ENCODE peak calls at places on chromosomes 5 and 9, in six cellular contexts. One of them, this sample, is unnamed.

GRCh38 chr9:86563350-86563749 is 209.1 kb upstream of the TUT7 start:
- DNase-seq in anterior cingulate cortex: no peak
- DNase-seq in NCI-H2081: no peak
- DNase-seq in frontal cortex: no peak
- DNase-seq in caudate nucleus: no peak
- DNase-seq in sciatic nerve: no peak
- DNase-seq in this sample: no peak

GRCh38 chr5:156020650-156021049 is 306.3 kb upstream of the SGCD start:
- DNase-seq in sciatic nerve: no peak
- DNase-seq in caudate nucleus: no peak
- DNase-seq in frontal cortex: no peak
- DNase-seq in NCI-H2081: no peak
- DNase-seq in anterior cingulate cortex: no peak
- DNase-seq in this sample: no peak

GRCh38 chr9:3343671-3344070 is 182.1 kb downstream of the RFX3 start:
- DNase-seq in sciatic nerve: no peak
- DNase-seq in anterior cingulate cortex: no peak
- DNase-seq in caudate nucleus: no peak
- DNase-seq in frontal cortex: no peak
- DNase-seq in NCI-H2081: no peak
- DNase-seq in this sample: no peak

GRCh38 chr5:111603446-111603827 is 91.1 kb upstream of the STARD4 start:
- DNase-seq in frontal cortex: no peak
- DNase-seq in anterior cingulate cortex: no peak
- DNase-seq in caudate nucleus: no peak
- DNase-seq in NCI-H2081: no peak
- DNase-seq in sciatic nerve: no peak
- DNase-seq in this sample: no peak

GRCh38 chr5:149358294-149358651 is 427 bp downstream of the PCYOX1L start:
- DNase-seq in sciatic nerve: no peak
- DNase-seq in frontal cortex: no peak
- DNase-seq in caudate nucleus: peak
- DNase-seq in anterior cingulate cortex: no peak
- DNase-seq in NCI-H2081: peak
- DNase-seq in this sample: peak

GRCh38 chr9:97548819-97549540 is 47.5 kb downstream of the TMOD1 start:
- DNase-seq in NCI-H2081: no peak
- DNase-seq in caudate nucleus: no peak
- DNase-seq in frontal cortex: no peak
- DNase-seq in sciatic nerve: peak
- DNase-seq in anterior cingulate cortex: no peak
- DNase-seq in this sample: no peak

GRCh38 chr5:112787896-112788295 is 50.2 kb downstream of the APC start:
- DNase-seq in anterior cingulate cortex: no peak
- DNase-seq in frontal cortex: no peak
- DNase-seq in caudate nucleus: no peak
- DNase-seq in NCI-H2081: no peak
- DNase-seq in sciatic nerve: no peak
- DNase-seq in this sample: no peak

GRCh38 chr5:110362252-110362651 is 364.2 kb downstream of the TMEM232 start:
- DNase-seq in caudate nucleus: no peak
- DNase-seq in anterior cingulate cortex: no peak
- DNase-seq in sciatic nerve: no peak
- DNase-seq in frontal cortex: no peak
- DNase-seq in NCI-H2081: no peak
- DNase-seq in this sample: no peak

GRCh38 chr5:51398875-51399635 is 15.8 kb downstream of the ISL1 start:
- DNase-seq in caudate nucleus: no peak
- DNase-seq in sciatic nerve: no peak
- DNase-seq in anterior cingulate cortex: no peak
- DNase-seq in NCI-H2081: no peak
- DNase-seq in frontal cortex: no peak
- DNase-seq in this sample: no peak

GRCh38 chr5:43833966-43834365 is 231.0 kb downstream of the NNT start:
- DNase-seq in frontal cortex: no peak
- DNase-seq in caudate nucleus: no peak
- DNase-seq in NCI-H2081: no peak
- DNase-seq in sciatic nerve: no peak
- DNase-seq in anterior cingulate cortex: no peak
- DNase-seq in this sample: no peak

GRCh38 chr9:87445646-87446045 is 52.0 kb upstream of the DAPK1 start:
- DNase-seq in caudate nucleus: peak
- DNase-seq in frontal cortex: no peak
- DNase-seq in anterior cingulate cortex: peak
- DNase-seq in sciatic nerve: no peak
- DNase-seq in NCI-H2081: no peak
- DNase-seq in this sample: peak

GRCh38 chr5:42360061-42360460 is 63.2 kb upstream of the GHR start:
- DNase-seq in NCI-H2081: no peak
- DNase-seq in frontal cortex: no peak
- DNase-seq in caudate nucleus: no peak
- DNase-seq in sciatic nerve: no peak
- DNase-seq in anterior cingulate cortex: no peak
- DNase-seq in this sample: no peak

GRCh38 chr9:125744616-125745387 is 2.4 kb upstream of the PBX3 start:
- DNase-seq in anterior cingulate cortex: no peak
- DNase-seq in caudate nucleus: no peak
- DNase-seq in frontal cortex: no peak
- DNase-seq in sciatic nerve: no peak
- DNase-seq in NCI-H2081: no peak
- DNase-seq in this sample: no peak

GRCh38 chr5:80093796-80094195 is 58.6 kb downstream of the THBS4 start:
- DNase-seq in frontal cortex: no peak
- DNase-seq in NCI-H2081: no peak
- DNase-seq in anterior cingulate cortex: no peak
- DNase-seq in caudate nucleus: no peak
- DNase-seq in sciatic nerve: no peak
- DNase-seq in this sample: no peak

GRCh38 chr5:143086851-143087637 is 316.4 kb downstream of the NR3C1 start:
- DNase-seq in anterior cingulate cortex: no peak
- DNase-seq in caudate nucleus: no peak
- DNase-seq in NCI-H2081: no peak
- DNase-seq in frontal cortex: no peak
- DNase-seq in sciatic nerve: no peak
- DNase-seq in this sample: no peak

GRCh38 chr5:166505086-166505485 is 1786.4 kb upstream of the WWC1 start:
- DNase-seq in anterior cingulate cortex: no peak
- DNase-seq in sciatic nerve: no peak
- DNase-seq in NCI-H2081: no peak
- DNase-seq in caudate nucleus: no peak
- DNase-seq in frontal cortex: no peak
- DNase-seq in this sample: no peak

GRCh38 chr5:171521219-171521633 is 101.8 kb downstream of the FGF18 start:
- DNase-seq in NCI-H2081: no peak
- DNase-seq in caudate nucleus: peak
- DNase-seq in frontal cortex: no peak
- DNase-seq in anterior cingulate cortex: no peak
- DNase-seq in sciatic nerve: no peak
- DNase-seq in this sample: no peak

GRCh38 chr9:78143281-78144007 is 92.4 kb upstream of the CEP78 start:
- DNase-seq in frontal cortex: no peak
- DNase-seq in anterior cingulate cortex: no peak
- DNase-seq in NCI-H2081: no peak
- DNase-seq in sciatic nerve: no peak
- DNase-seq in caudate nucleus: no peak
- DNase-seq in this sample: no peak

GRCh38 chr9:107638922-107639321 is 149.4 kb upstream of the KLF4 start:
- DNase-seq in anterior cingulate cortex: no peak
- DNase-seq in sciatic nerve: peak
- DNase-seq in frontal cortex: no peak
- DNase-seq in NCI-H2081: no peak
- DNase-seq in caudate nucleus: peak
- DNase-seq in this sample: no peak

GRCh38 chr9:6105738-6106137 is 90.3 kb upstream of the RANBP6 start:
- DNase-seq in frontal cortex: no peak
- DNase-seq in anterior cingulate cortex: no peak
- DNase-seq in NCI-H2081: no peak
- DNase-seq in caudate nucleus: no peak
- DNase-seq in sciatic nerve: no peak
- DNase-seq in this sample: no peak

GRCh38 chr9:126516936-126517750 is 96.6 kb upstream of the LMX1B start:
- DNase-seq in NCI-H2081: peak
- DNase-seq in caudate nucleus: no peak
- DNase-seq in frontal cortex: no peak
- DNase-seq in sciatic nerve: peak
- DNase-seq in anterior cingulate cortex: no peak
- DNase-seq in this sample: peak

GRCh38 chr9:5626727-5627634 is 1.9 kb upstream of the RIC1 start:
- DNase-seq in sciatic nerve: no peak
- DNase-seq in frontal cortex: peak
- DNase-seq in NCI-H2081: peak
- DNase-seq in anterior cingulate cortex: peak
- DNase-seq in caudate nucleus: no peak
- DNase-seq in this sample: peak

GRCh38 chr5:113634957-113635356 is 121.5 kb downstream of the YTHDC2 start:
- DNase-seq in caudate nucleus: no peak
- DNase-seq in frontal cortex: no peak
- DNase-seq in anterior cingulate cortex: no peak
- DNase-seq in NCI-H2081: no peak
- DNase-seq in sciatic nerve: no peak
- DNase-seq in this sample: no peak

GRCh38 chr9:115514454-115514853 is 396.5 kb upstream of the TNC start:
- DNase-seq in caudate nucleus: no peak
- DNase-seq in sciatic nerve: no peak
- DNase-seq in frontal cortex: no peak
- DNase-seq in anterior cingulate cortex: no peak
- DNase-seq in NCI-H2081: no peak
- DNase-seq in this sample: no peak

GRCh38 chr9:110782701-110783100 is 114.1 kb downstream of the MUSK start:
- DNase-seq in anterior cingulate cortex: no peak
- DNase-seq in frontal cortex: no peak
- DNase-seq in sciatic nerve: no peak
- DNase-seq in NCI-H2081: no peak
- DNase-seq in caudate nucleus: no peak
- DNase-seq in this sample: no peak

GRCh38 chr5:106140101-106140500 is 1530.6 kb downstream of the EFNA5 start:
- DNase-seq in frontal cortex: no peak
- DNase-seq in NCI-H2081: no peak
- DNase-seq in anterior cingulate cortex: no peak
- DNase-seq in sciatic nerve: no peak
- DNase-seq in caudate nucleus: no peak
- DNase-seq in this sample: no peak

GRCh38 chr5:40559306-40559705 is 120.4 kb upstream of the PTGER4 start:
- DNase-seq in NCI-H2081: no peak
- DNase-seq in anterior cingulate cortex: no peak
- DNase-seq in frontal cortex: no peak
- DNase-seq in caudate nucleus: no peak
- DNase-seq in sciatic nerve: no peak
- DNase-seq in this sample: no peak

GRCh38 chr5:130652178-130652577 is 512.9 kb downstream of the HINT1 start:
- DNase-seq in anterior cingulate cortex: no peak
- DNase-seq in caudate nucleus: no peak
- DNase-seq in frontal cortex: no peak
- DNase-seq in NCI-H2081: no peak
- DNase-seq in sciatic nerve: no peak
- DNase-seq in this sample: no peak

This sample was measured in amygdala.